ENCODE peak calls at places on chromosomes 16 and 17, in eight cellular contexts. W is epithelial cell of esophagus, M is Caco-2, Q is fibroblast of villous mesenchyme, S is GM13976, I is tibial artery, N is RWPE1, R is fibroblast of the aortic adventitia. U is an unnamed sample.

GRCh38 chr17:40345161-40346034 is 19.1 kb downstream of the GJD3 start:
- DNase-seq in I (peak), N (peak), M (peak), S (peak), R (peak), W (peak), Q (no peak), U (no peak)

GRCh38 chr17:79202476-79202875 is 127.9 kb downstream of the ENGASE start:
- DNase-seq in I (no peak), S (no peak), R (no peak), N (no peak), W (no peak), Q (no peak), M (no peak), U (no peak)

GRCh38 chr17:73757324-73757942 is 113.2 kb upstream of the SDK2 start:
- DNase-seq in I (no peak), M (no peak), Q (no peak), W (no peak), N (no peak), R (no peak), S (no peak), U (no peak)

GRCh38 chr16:56871172-56871593 is 6.2 kb downstream of the SLC12A3 start:
- DNase-seq in M (peak), I (no peak), Q (peak), R (peak), N (peak), S (peak), W (peak), U (no peak)

GRCh38 chr16:31395647-31396046 is 2.5 kb downstream of the ITGAD start:
- DNase-seq in Q (no peak), W (no peak), S (no peak), N (no peak), M (no peak), I (no peak), R (no peak), U (no peak)

GRCh38 chr17:65564793-65565192 is 3.3 kb upstream of the AXIN2 start:
- DNase-seq in W (no peak), N (no peak), M (peak), S (no peak), R (peak), Q (no peak), I (no peak), U (no peak)

GRCh38 chr17:5115673-5116651 is at the start of gene USP6:
- DNase-seq in I (no peak), N (no peak), W (no peak), M (no peak), R (no peak), Q (no peak), S (no peak), U (no peak)

GRCh38 chr16:117381-118365 is 20.8 kb downstream of the NPRL3 start:
- DNase-seq in I (no peak), R (peak), M (no peak), N (peak), W (peak), Q (peak), S (peak), U (no peak)

GRCh38 chr16:22003195-22003594 is 2.3 kb upstream of the PDZD9 start:
- DNase-seq in Q (no peak), I (no peak), R (no peak), N (no peak), M (no peak), S (no peak), W (no peak), U (no peak)

DNA sequence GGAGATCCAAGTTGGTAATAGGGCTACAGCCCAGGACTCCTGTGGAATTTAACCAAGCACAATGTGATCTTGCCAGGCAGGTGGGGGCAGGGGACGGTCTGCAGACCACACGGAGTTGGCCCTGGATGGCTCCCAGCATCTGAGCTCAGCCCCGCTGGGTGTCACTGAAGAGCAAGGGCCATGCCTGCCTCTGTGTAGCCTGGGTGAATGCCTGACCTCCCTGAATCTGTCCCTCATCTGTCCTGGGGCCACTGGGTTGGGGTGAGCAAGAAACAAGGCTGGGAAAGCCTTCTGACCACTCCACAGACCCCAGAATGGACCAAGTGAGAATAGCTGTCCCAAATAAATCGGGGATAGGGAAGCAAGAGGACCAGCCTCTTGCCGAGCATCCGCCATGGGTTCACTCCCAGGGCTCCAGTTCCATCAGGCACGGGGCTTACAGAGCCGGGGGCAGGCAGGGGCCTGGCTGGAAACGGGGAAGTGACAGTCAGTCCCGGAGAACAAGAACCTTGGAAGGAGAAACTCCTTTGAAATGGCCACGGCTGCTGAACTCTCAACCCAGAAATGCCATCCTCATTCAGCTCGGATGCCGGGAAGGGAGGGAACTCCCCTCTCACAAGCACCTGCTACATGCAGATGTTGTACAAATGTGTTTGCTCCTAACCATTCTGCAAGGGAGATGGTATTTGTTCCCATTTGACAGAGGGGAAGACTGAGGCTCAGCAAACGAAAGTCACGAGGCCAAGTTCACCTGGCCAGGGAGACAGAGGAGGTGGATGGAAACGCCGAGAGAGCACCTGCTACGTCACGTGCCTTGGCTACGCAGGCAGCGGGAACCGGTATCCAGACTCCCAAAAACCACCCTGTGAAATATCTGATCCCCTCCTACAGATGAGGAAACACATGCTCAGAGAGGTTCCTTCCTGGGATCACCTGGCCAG is 50.0 kb downstream of the RMI2 start:
- DNase-seq in I (peak), S (no peak), Q (no peak), N (no peak), W (no peak), M (no peak), R (no peak), U (no peak)
- TF ChIP-seq CTCF in I (no peak), S (no peak), Q (no peak), N (peak), W (peak), M (no peak), R (no peak), U (no peak)

GRCh38 chr17:43907425-43907981 is at the start of gene MPP2:
- DNase-seq in I (peak), S (peak), N (no peak), Q (peak), M (peak), R (peak), W (peak), U (peak)
- TF ChIP-seq CTCF in I (peak), S (no peak), N (no peak), Q (peak), M (peak), R (peak), W (peak), U (no peak)

GRCh38 chr17:80912451-80912850 is 79.2 kb upstream of the CHMP6 start:
- DNase-seq in S (no peak), W (no peak), N (no peak), R (no peak), M (no peak), I (peak), Q (no peak), U (no peak)
- TF ChIP-seq CTCF in S (no peak), W (no peak), N (no peak), R (no peak), M (no peak), I (no peak), Q (no peak), U (no peak)

GRCh38 chr16:46883690-46884512 is at the start of gene GPT2:
- DNase-seq in S (peak), R (peak), N (peak), Q (peak), I (peak), W (peak), M (peak), U (peak)

GRCh38 chr16:46882304-46882939 is 1.7 kb upstream of the GPT2 start:
- DNase-seq in S (no peak), Q (no peak), M (no peak), W (no peak), R (no peak), N (no peak), I (no peak), U (no peak)

GRCh38 chr16:46884513-46885293 is 541 bp downstream of the GPT2 start:
- DNase-seq in I (no peak), Q (peak), W (peak), S (no peak), R (no peak), N (no peak), M (no peak), U (no peak)

GRCh38 chr16:46882940-46883307 is 1.2 kb upstream of the GPT2 start:
- DNase-seq in R (no peak), Q (no peak), W (no peak), M (no peak), N (no peak), I (no peak), S (no peak), U (no peak)

GRCh38 chr16:46883353-46883689 is 841 bp upstream of the GPT2 start:
- DNase-seq in I (no peak), Q (no peak), M (no peak), W (no peak), N (no peak), S (no peak), R (no peak), U (no peak)
- TF ChIP-seq CTCF in I (no peak), Q (no peak), M (no peak), W (no peak), N (no peak), S (no peak), R (no peak), U (no peak)

GRCh38 chr17:64357191-64357981 is 33.3 kb downstream of the PECAM1 start:
- DNase-seq in I (peak), W (peak), R (peak), M (no peak), Q (peak), N (peak), S (no peak), U (no peak)
- TF ChIP-seq CTCF in I (no peak), W (no peak), R (no peak), M (no peak), Q (peak), N (no peak), S (no peak), U (no peak)